ENCODE peak calls at places on chromosome 12, in eight cellular contexts. B, M, A, G, K, I, O and C are unnamed samples. For H3K27me3, the result is how much of the 10 kb centered on the place peaks cover.

GRCh38 chr12:111341426-111342065 is 27.3 kb downstream of the PHETA1 start:
- DNase-seq in G (no peak), A (no peak), K (no peak), B (no peak), M (no peak), O (no peak), I (no peak), C (no peak)

GRCh38 chr12:64797156-64797555 is 27.3 kb upstream of the TBC1D30 start:
- DNase-seq in B (no peak), I (no peak), O (no peak), M (no peak), K (no peak), G (no peak), A (no peak), C (no peak)

GRCh38 chr12:64722835-64723234 is 36.4 kb downstream of the GNS start:
- DNase-seq in K (no peak), M (no peak), B (no peak), G (no peak), O (no peak), I (no peak), A (no peak), C (no peak)

GRCh38 chr12:14525964-14526363 is 41.7 kb downstream of the PLBD1 start:
- DNase-seq in A (no peak), I (no peak), K (no peak), M (no peak), O (no peak), G (no peak), B (no peak), C (no peak)

GRCh38 chr12:92139634-92140555 is 5.8 kb downstream of the BTG1 start:
- DNase-seq in K (no peak), M (no peak), B (no peak), G (no peak), A (no peak), I (no peak), O (no peak), C (no peak)

GRCh38 chr12:94609917-94610443 is 40.4 kb downstream of the TMCC3 start:
- DNase-seq in O (no peak), B (no peak), A (no peak), K (no peak), M (no peak), I (no peak), G (no peak), C (no peak)

GRCh38 chr12:43278268-43278832 is 273.7 kb downstream of the ADAMTS20 start:
- DNase-seq in M (no peak), I (no peak), K (no peak), A (no peak), G (no peak), B (no peak), O (no peak), C (no peak)

GRCh38 chr12:27595231-27595642 is 71.2 kb downstream of the PPFIBP1 start:
- DNase-seq in M (peak), K (no peak), G (peak), A (peak), B (peak), I (peak), O (no peak), C (peak)

GRCh38 chr12:120257041-120257821 is 8.3 kb downstream of the PXN start:
- DNase-seq in G (peak), A (peak), K (no peak), M (peak), O (peak), B (peak), I (no peak), C (peak)

GRCh38 chr12:94831081-94831747 is 172.3 kb downstream of the NDUFA12 start:
- DNase-seq in O (no peak), G (no peak), M (no peak), K (no peak), A (no peak), I (no peak), B (no peak), C (no peak)

GRCh38 chr12:89690925-89691324 is 17.7 kb downstream of the ATP2B1 start:
- DNase-seq in G (no peak), O (no peak), M (no peak), K (no peak), I (no peak), A (no peak), B (no peak), C (no peak)

GRCh38 chr12:125193798-125194562 is 128.7 kb downstream of the AACS start:
- DNase-seq in A (no peak), K (no peak), G (no peak), O (no peak), I (no peak), M (no peak), B (no peak), C (no peak)

GRCh38 chr12:49553512-49554088 is 14.3 kb downstream of the MCRS1 start:
- DNase-seq in B (peak), G (no peak), K (no peak), M (no peak), A (no peak), I (no peak), O (no peak), C (no peak)

GRCh38 chr12:19546027-19546426 is 106.7 kb downstream of the AEBP2 start:
- DNase-seq in O (no peak), K (no peak), I (no peak), B (no peak), M (no peak), G (peak), A (peak), C (no peak)

DNA sequence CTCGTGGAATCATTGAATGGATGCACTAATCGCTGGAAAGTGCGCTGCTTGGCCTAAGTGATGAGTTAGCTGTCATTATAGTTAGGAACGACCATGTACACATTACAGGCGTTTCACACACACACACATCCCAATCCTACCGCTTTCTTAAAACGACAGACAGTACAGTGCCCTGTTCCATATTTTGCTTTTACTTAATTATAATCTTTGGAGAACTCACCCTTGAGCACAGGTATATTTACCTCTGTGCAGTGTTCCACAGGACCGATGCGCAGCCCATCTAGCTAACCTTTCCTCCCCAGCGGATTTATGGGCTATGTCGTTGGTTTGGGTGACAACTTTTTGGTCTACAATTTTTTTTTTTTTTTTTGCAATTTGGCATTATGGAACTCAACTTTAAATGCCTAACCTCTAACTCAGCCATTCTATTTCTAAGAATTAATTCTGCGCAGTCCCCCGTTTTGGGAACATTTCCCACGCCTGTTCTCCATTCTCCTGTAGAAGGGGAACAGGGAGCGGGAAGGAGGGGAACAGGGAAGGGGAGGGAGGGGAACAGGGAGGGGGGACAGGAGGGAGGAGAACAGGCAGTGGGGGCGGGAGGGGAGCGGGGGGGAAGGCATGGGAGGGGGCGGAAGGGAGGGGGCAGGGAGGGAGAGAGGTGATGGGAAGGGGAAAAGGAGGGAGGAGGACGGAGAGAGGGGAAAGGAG is 663 bp upstream of the ULK1 start:
- DNase-seq in I (no peak), B (no peak), K (no peak), M (no peak), O (no peak), G (no peak), A (no peak), C (no peak)
- H3K4me3 ChIP-seq in I (no peak), B (peak), K (peak), M (peak), O (no peak), G (peak), A (peak), C (peak)

GRCh38 chr12:101230547-101230946 is 20.5 kb upstream of the SLC5A8 start:
- DNase-seq in B (no peak), O (no peak), A (no peak), K (no peak), G (no peak), I (no peak), M (no peak), C (peak)
- H3K27me3 ChIP-seq in B (under half), O (under half), A (under half), K (under half), G (under half), I (under half), M (under half), C (under half)

GRCh38 chr12:54173906-54174471 is 14.8 kb downstream of the SMUG1 start:
- DNase-seq in K (no peak), I (no peak), B (no peak), A (no peak), G (no peak), M (no peak), O (no peak), C (no peak)
- H3K4me3 ChIP-seq in K (no peak), I (no peak), B (peak), A (no peak), G (no peak), M (no peak), O (no peak), C (no peak)

DNA sequence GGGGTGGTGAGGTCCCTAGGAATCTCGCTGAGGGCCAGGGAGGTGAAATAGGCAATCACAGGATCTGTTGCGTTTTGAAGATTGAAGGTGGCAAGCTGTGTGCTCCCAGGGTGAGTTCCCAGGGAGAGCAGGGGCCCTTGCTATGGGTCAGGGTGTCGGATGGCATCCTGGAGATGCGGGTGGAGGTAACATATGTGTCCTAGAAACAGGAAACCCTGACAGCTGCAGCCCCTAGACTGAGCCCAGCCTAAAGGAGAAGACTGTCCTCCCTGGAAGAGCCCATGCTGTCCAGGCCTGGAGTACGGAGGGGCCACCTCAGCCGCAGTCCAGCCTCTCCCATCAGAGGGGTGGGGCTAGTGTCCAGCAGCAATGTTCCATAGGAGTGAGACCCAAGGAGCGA is 194.2 kb downstream of the NTF3 start:
- DNase-seq in M (no peak), I (no peak), G (no peak), A (no peak), K (no peak), B (no peak), O (no peak), C (no peak)
- H3K27me3 ChIP-seq in M (under half), I (under half), G (under half), A (under half), K (under half), B (under half), O (under half), C (under half)

DNA sequence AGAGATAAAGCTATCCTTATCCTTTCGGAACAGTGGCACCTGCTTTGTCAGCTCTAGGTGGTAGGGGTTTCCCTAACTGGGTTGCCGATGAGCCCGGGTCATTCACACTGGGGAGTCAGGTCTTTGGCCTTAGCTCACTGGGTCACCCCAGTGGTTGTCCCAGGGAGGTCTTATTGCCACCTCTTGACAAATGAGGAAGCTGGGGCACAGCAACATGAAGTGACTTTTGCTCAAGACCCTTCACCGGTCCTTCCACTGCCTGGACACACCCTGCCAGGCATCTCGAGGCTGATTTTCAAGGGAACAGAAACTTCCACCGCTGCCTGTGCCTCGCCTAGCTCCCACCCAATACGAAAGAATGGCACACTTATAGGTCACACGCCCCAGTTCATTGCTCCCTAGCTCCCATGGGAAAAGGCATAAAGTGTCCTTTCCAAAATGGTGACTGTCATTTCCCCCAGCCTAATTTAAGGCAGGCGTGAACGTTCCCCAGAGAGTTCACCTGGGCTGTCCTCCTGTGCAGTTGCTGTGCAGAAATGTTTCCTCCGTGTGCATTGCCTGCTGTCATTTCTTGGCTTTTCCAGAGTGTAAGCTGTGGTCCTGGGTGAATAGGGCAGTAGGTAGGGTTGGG is 156.1 kb upstream of the CCND2 start:
- DNase-seq in O (peak), B (no peak), M (no peak), A (no peak), K (no peak), I (no peak), G (no peak), C (no peak)
- H3K4me3 ChIP-seq in O (no peak), B (no peak), M (no peak), A (no peak), K (no peak), I (no peak), G (no peak), C (no peak)